ENCODE peak calls at places on chromosomes 4 and X, in eight cellular contexts. R, M, D, P, F, B, N and I are unnamed samples.

GRCh38 chr4:182504440-182504839 is 261.2 kb downstream of the TENM3 start:
- DNase-seq in P (no peak), M (no peak), B (no peak), F (no peak), N (no peak), D (peak), R (no peak), I (no peak)

GRCh38 chr4:40933272-40934053 is 183.7 kb downstream of the NSUN7 start:
- DNase-seq in D (peak), N (no peak), M (no peak), B (no peak), P (no peak), R (no peak), F (no peak), I (no peak)

GRCh38 chrX:75746891-75747639 is 38.0 kb downstream of the MAGEE2 start:
- DNase-seq in N (peak), P (no peak), F (peak), R (peak), M (peak), D (peak), B (peak), I (peak)

GRCh38 chr4:161573836-161574235 is 590.0 kb downstream of the FSTL5 start:
- DNase-seq in M (no peak), N (no peak), P (no peak), R (no peak), B (no peak), F (no peak), D (peak), I (peak)

GRCh38 chr4:13525606-13526281 is 18.6 kb downstream of the NKX3-2 start:
- DNase-seq in M (no peak), R (no peak), F (no peak), D (no peak), P (no peak), B (no peak), N (no peak), I (no peak)

GRCh38 chr4:140884431-140885058 is 128.4 kb upstream of the TBC1D9 start:
- DNase-seq in D (peak), F (peak), M (no peak), R (peak), B (no peak), P (no peak), N (no peak), I (peak)

GRCh38 chrX:139554367-139554766 is 23.8 kb downstream of the F9 start:
- DNase-seq in N (no peak), D (no peak), R (no peak), B (no peak), F (no peak), P (no peak), M (no peak), I (no peak)

GRCh38 chr4:54784188-54784671 is 126.5 kb downstream of the KIT start:
- DNase-seq in B (no peak), N (no peak), F (no peak), P (peak), M (no peak), R (peak), D (peak), I (peak)

GRCh38 chr4:100682477-100683218 is 164.8 kb upstream of the EMCN start:
- DNase-seq in N (no peak), D (no peak), M (no peak), F (no peak), P (no peak), B (no peak), R (no peak), I (no peak)

GRCh38 chr4:72312032-72312650 is 256.9 kb downstream of the ADAMTS3 start:
- DNase-seq in D (peak), F (peak), M (no peak), P (peak), B (no peak), R (peak), N (no peak), I (peak)

GRCh38 chr4:164224871-164225270 is 529.1 kb upstream of the SMIM31 start:
- DNase-seq in R (no peak), M (no peak), D (no peak), P (no peak), N (no peak), F (no peak), B (no peak), I (no peak)

GRCh38 chr4:6889101-6889735 is 20.4 kb upstream of the TBC1D14 start:
- DNase-seq in F (no peak), M (no peak), D (no peak), P (no peak), B (no peak), R (no peak), N (no peak), I (no peak)

GRCh38 chrX:149302705-149303104 is 202.4 kb downstream of the IDS start:
- DNase-seq in D (no peak), R (no peak), M (no peak), F (no peak), P (no peak), N (no peak), B (no peak), I (no peak)

GRCh38 chr4:165505991-165506779 is 127.4 kb downstream of the CPE start:
- DNase-seq in P (no peak), M (no peak), R (no peak), B (no peak), N (no peak), F (peak), D (peak), I (peak)

GRCh38 chr4:152734015-152734698 is 45.4 kb downstream of the TIGD4 start:
- DNase-seq in B (no peak), F (no peak), P (no peak), M (no peak), D (no peak), N (no peak), R (no peak), I (no peak)